ENCODE peak calls at places on chromosomes 2 and 18, in eight cellular contexts. One of them, this sample, is unnamed.

GRCh38 chr2:98727369-98727749 is 3.6 kb downstream of the MGAT4A start:
- DNase-seq in cardiac muscle cell: no peak
- DNase-seq in transverse colon: no peak
- DNase-seq in aorta: no peak
- DNase-seq in H9: no peak
- DNase-seq in CD8-positive, alpha-beta memory T cell: no peak
- DNase-seq in effector memory CD4-positive, alpha-beta T cell: no peak
- DNase-seq in brain microvascular endothelial cell: no peak
- DNase-seq in this sample: peak; percentile 21

GRCh38 chr2:17518212-17519154 is at the start of gene RAD51AP2:
- DNase-seq in H9: peak; percentile 94
- DNase-seq in aorta: peak; percentile 94
- DNase-seq in cardiac muscle cell: peak; percentile 90
- DNase-seq in effector memory CD4-positive, alpha-beta T cell: no peak
- DNase-seq in transverse colon: peak; percentile 81
- DNase-seq in CD8-positive, alpha-beta memory T cell: no peak
- DNase-seq in brain microvascular endothelial cell: peak; percentile 89
- DNase-seq in this sample: peak; percentile 89

GRCh38 chr2:11365096-11365856 is 20.8 kb upstream of the ROCK2 start:
- DNase-seq in cardiac muscle cell: no peak
- DNase-seq in effector memory CD4-positive, alpha-beta T cell: no peak
- DNase-seq in aorta: no peak
- DNase-seq in brain microvascular endothelial cell: no peak
- DNase-seq in transverse colon: no peak
- DNase-seq in CD8-positive, alpha-beta memory T cell: no peak
- DNase-seq in H9: no peak
- DNase-seq in this sample: no peak

GRCh38 chr2:62499430-62500060 is 6.5 kb downstream of the TMEM17 start:
- DNase-seq in cardiac muscle cell: no peak
- DNase-seq in brain microvascular endothelial cell: no peak
- DNase-seq in transverse colon: no peak
- DNase-seq in aorta: no peak
- DNase-seq in effector memory CD4-positive, alpha-beta T cell: no peak
- DNase-seq in CD8-positive, alpha-beta memory T cell: no peak
- DNase-seq in H9: no peak
- DNase-seq in this sample: no peak

GRCh38 chr18:35444636-35445035 is 53.1 kb downstream of the INO80C start:
- DNase-seq in brain microvascular endothelial cell: no peak
- DNase-seq in cardiac muscle cell: no peak
- DNase-seq in H9: no peak
- DNase-seq in aorta: no peak
- DNase-seq in effector memory CD4-positive, alpha-beta T cell: no peak
- DNase-seq in transverse colon: no peak
- DNase-seq in CD8-positive, alpha-beta memory T cell: no peak
- DNase-seq in this sample: no peak

GRCh38 chr18:48546411-48546810 is 7.6 kb downstream of the CTIF start:
- DNase-seq in aorta: peak; percentile 57
- DNase-seq in cardiac muscle cell: peak; percentile 78
- DNase-seq in CD8-positive, alpha-beta memory T cell: no peak
- DNase-seq in transverse colon: no peak
- DNase-seq in brain microvascular endothelial cell: peak; percentile 32
- DNase-seq in H9: no peak
- DNase-seq in effector memory CD4-positive, alpha-beta T cell: no peak
- DNase-seq in this sample: no peak

GRCh38 chr2:119029297-119029696 is 87.3 kb downstream of the MARCO start:
- DNase-seq in cardiac muscle cell: no peak
- DNase-seq in brain microvascular endothelial cell: no peak
- DNase-seq in CD8-positive, alpha-beta memory T cell: no peak
- DNase-seq in aorta: no peak
- DNase-seq in H9: peak; percentile 20
- DNase-seq in transverse colon: no peak
- DNase-seq in effector memory CD4-positive, alpha-beta T cell: no peak
- DNase-seq in this sample: no peak

GRCh38 chr18:3869848-3870247 is 419.9 kb downstream of the TGIF1 start:
- DNase-seq in cardiac muscle cell: peak; percentile 83
- DNase-seq in transverse colon: no peak
- DNase-seq in H9: no peak
- DNase-seq in effector memory CD4-positive, alpha-beta T cell: no peak
- DNase-seq in aorta: no peak
- DNase-seq in CD8-positive, alpha-beta memory T cell: no peak
- DNase-seq in brain microvascular endothelial cell: peak; percentile 2
- DNase-seq in this sample: no peak

GRCh38 chr18:48833701-48834394 is 116.9 kb downstream of the SMAD7 start:
- DNase-seq in effector memory CD4-positive, alpha-beta T cell: peak; percentile 52
- DNase-seq in CD8-positive, alpha-beta memory T cell: peak; percentile 43
- DNase-seq in cardiac muscle cell: peak; percentile 27
- DNase-seq in aorta: peak; percentile 44
- DNase-seq in brain microvascular endothelial cell: no peak
- DNase-seq in transverse colon: peak; percentile 61
- DNase-seq in H9: peak; percentile 23
- DNase-seq in this sample: no peak

GRCh38 chr18:79950440-79951341 is 762 bp downstream of the SLC66A2 start:
- DNase-seq in brain microvascular endothelial cell: no peak
- DNase-seq in effector memory CD4-positive, alpha-beta T cell: no peak
- DNase-seq in aorta: peak; percentile 85
- DNase-seq in transverse colon: peak; percentile 59
- DNase-seq in CD8-positive, alpha-beta memory T cell: no peak
- DNase-seq in cardiac muscle cell: peak; percentile 36
- DNase-seq in H9: peak; percentile 42
- DNase-seq in this sample: peak; percentile 31

GRCh38 chr2:24375349-24376087 is 15.2 kb upstream of the ITSN2 start:
- DNase-seq in CD8-positive, alpha-beta memory T cell: no peak
- DNase-seq in transverse colon: no peak
- DNase-seq in cardiac muscle cell: no peak
- DNase-seq in aorta: no peak
- DNase-seq in H9: no peak
- DNase-seq in brain microvascular endothelial cell: no peak
- DNase-seq in effector memory CD4-positive, alpha-beta T cell: no peak
- DNase-seq in this sample: no peak

GRCh38 chr2:37080674-37081073 is 3.5 kb downstream of the HEATR5B start:
- DNase-seq in effector memory CD4-positive, alpha-beta T cell: no peak
- DNase-seq in cardiac muscle cell: no peak
- DNase-seq in transverse colon: no peak
- DNase-seq in CD8-positive, alpha-beta memory T cell: no peak
- DNase-seq in aorta: no peak
- DNase-seq in H9: no peak
- DNase-seq in brain microvascular endothelial cell: no peak
- DNase-seq in this sample: no peak

GRCh38 chr2:200278694-200279316 is 27.7 kb upstream of the SPATS2L start:
- DNase-seq in transverse colon: no peak
- DNase-seq in aorta: no peak
- DNase-seq in CD8-positive, alpha-beta memory T cell: no peak
- DNase-seq in brain microvascular endothelial cell: no peak
- DNase-seq in effector memory CD4-positive, alpha-beta T cell: no peak
- DNase-seq in cardiac muscle cell: no peak
- DNase-seq in H9: no peak
- DNase-seq in this sample: no peak

GRCh38 chr2:23713352-23713751 is 213.6 kb downstream of the ATAD2B start:
- DNase-seq in effector memory CD4-positive, alpha-beta T cell: no peak
- DNase-seq in aorta: no peak
- DNase-seq in brain microvascular endothelial cell: no peak
- DNase-seq in H9: no peak
- DNase-seq in transverse colon: no peak
- DNase-seq in CD8-positive, alpha-beta memory T cell: no peak
- DNase-seq in cardiac muscle cell: peak; percentile 21
- DNase-seq in this sample: no peak

GRCh38 chr2:189899101-189899500 is 114.9 kb downstream of the PMS1 start:
- DNase-seq in aorta: no peak
- DNase-seq in cardiac muscle cell: no peak
- DNase-seq in transverse colon: no peak
- DNase-seq in H9: no peak
- DNase-seq in brain microvascular endothelial cell: no peak
- DNase-seq in CD8-positive, alpha-beta memory T cell: no peak
- DNase-seq in effector memory CD4-positive, alpha-beta T cell: no peak
- DNase-seq in this sample: no peak

GRCh38 chr2:170313636-170314348 is 135.8 kb downstream of the MYO3B start:
- DNase-seq in H9: no peak
- DNase-seq in cardiac muscle cell: no peak
- DNase-seq in brain microvascular endothelial cell: no peak
- DNase-seq in transverse colon: no peak
- DNase-seq in effector memory CD4-positive, alpha-beta T cell: no peak
- DNase-seq in aorta: no peak
- DNase-seq in CD8-positive, alpha-beta memory T cell: no peak
- DNase-seq in this sample: no peak

GRCh38 chr2:177478029-177478428 is 85.5 kb downstream of the AGPS start:
- DNase-seq in cardiac muscle cell: peak; percentile 58
- DNase-seq in aorta: no peak
- DNase-seq in brain microvascular endothelial cell: peak; percentile 24
- DNase-seq in effector memory CD4-positive, alpha-beta T cell: no peak
- DNase-seq in transverse colon: no peak
- DNase-seq in CD8-positive, alpha-beta memory T cell: no peak
- DNase-seq in H9: no peak
- DNase-seq in this sample: no peak

GRCh38 chr2:197209742-197210408 is 100.7 kb downstream of the ANKRD44 start:
- DNase-seq in brain microvascular endothelial cell: no peak
- DNase-seq in effector memory CD4-positive, alpha-beta T cell: peak; percentile 60
- DNase-seq in CD8-positive, alpha-beta memory T cell: peak; percentile 36
- DNase-seq in aorta: no peak
- DNase-seq in transverse colon: no peak
- DNase-seq in H9: no peak
- DNase-seq in cardiac muscle cell: peak; percentile 21
- DNase-seq in this sample: no peak

GRCh38 chr2:213159768-213160167 is 8.4 kb upstream of the IKZF2 start:
- DNase-seq in H9: no peak
- DNase-seq in CD8-positive, alpha-beta memory T cell: no peak
- DNase-seq in effector memory CD4-positive, alpha-beta T cell: no peak
- DNase-seq in cardiac muscle cell: no peak
- DNase-seq in aorta: no peak
- DNase-seq in transverse colon: no peak
- DNase-seq in brain microvascular endothelial cell: no peak
- DNase-seq in this sample: no peak

GRCh38 chr2:173982182-173982714 is 17.1 kb upstream of the SP3 start:
- DNase-seq in cardiac muscle cell: no peak
- DNase-seq in transverse colon: no peak
- DNase-seq in brain microvascular endothelial cell: no peak
- DNase-seq in effector memory CD4-positive, alpha-beta T cell: no peak
- DNase-seq in H9: no peak
- DNase-seq in CD8-positive, alpha-beta memory T cell: no peak
- DNase-seq in aorta: no peak
- DNase-seq in this sample: no peak

GRCh38 chr2:74007120-74007519 is 22.4 kb downstream of the TET3 start:
- DNase-seq in CD8-positive, alpha-beta memory T cell: no peak
- DNase-seq in cardiac muscle cell: no peak
- DNase-seq in brain microvascular endothelial cell: peak; percentile 26
- DNase-seq in effector memory CD4-positive, alpha-beta T cell: no peak
- DNase-seq in aorta: no peak
- DNase-seq in transverse colon: no peak
- DNase-seq in H9: no peak
- DNase-seq in this sample: no peak

GRCh38 chr2:74009577-74009976 is 24.9 kb downstream of the TET3 start:
- DNase-seq in CD8-positive, alpha-beta memory T cell: no peak
- DNase-seq in effector memory CD4-positive, alpha-beta T cell: no peak
- DNase-seq in aorta: no peak
- DNase-seq in transverse colon: no peak
- DNase-seq in brain microvascular endothelial cell: no peak
- DNase-seq in cardiac muscle cell: no peak
- DNase-seq in H9: no peak
- DNase-seq in this sample: no peak

GRCh38 chr2:74011246-74011645 is 26.5 kb downstream of the TET3 start:
- DNase-seq in brain microvascular endothelial cell: no peak
- DNase-seq in aorta: no peak
- DNase-seq in CD8-positive, alpha-beta memory T cell: no peak
- DNase-seq in cardiac muscle cell: no peak
- DNase-seq in H9: no peak
- DNase-seq in effector memory CD4-positive, alpha-beta T cell: no peak
- DNase-seq in transverse colon: no peak
- DNase-seq in this sample: no peak

GRCh38 chr2:74008761-74009395 is 24.2 kb downstream of the TET3 start:
- DNase-seq in effector memory CD4-positive, alpha-beta T cell: no peak
- DNase-seq in aorta: no peak
- DNase-seq in transverse colon: no peak
- DNase-seq in H9: no peak
- DNase-seq in CD8-positive, alpha-beta memory T cell: no peak
- DNase-seq in cardiac muscle cell: peak; percentile 45
- DNase-seq in brain microvascular endothelial cell: no peak
- DNase-seq in this sample: no peak

GRCh38 chr2:74010087-74010541 is 25.4 kb downstream of the TET3 start:
- DNase-seq in aorta: no peak
- DNase-seq in H9: no peak
- DNase-seq in cardiac muscle cell: peak; percentile 72
- DNase-seq in effector memory CD4-positive, alpha-beta T cell: no peak
- DNase-seq in brain microvascular endothelial cell: no peak
- DNase-seq in transverse colon: no peak
- DNase-seq in CD8-positive, alpha-beta memory T cell: no peak
- DNase-seq in this sample: peak; percentile 36
- H3K27ac ChIP-seq in aorta: no peak overlapping the region
- H3K27ac ChIP-seq in H9: no peak overlapping the region
- H3K27ac ChIP-seq in cardiac muscle cell: no peak overlapping the region
- H3K27ac ChIP-seq in effector memory CD4-positive, alpha-beta T cell: peak overlapping the region; percentile 23
- H3K27ac ChIP-seq in brain microvascular endothelial cell: no peak overlapping the region
- H3K27ac ChIP-seq in transverse colon: no peak overlapping the region
- H3K27ac ChIP-seq in CD8-positive, alpha-beta memory T cell: no peak overlapping the region
- H3K27ac ChIP-seq in this sample: no peak overlapping the region

GRCh38 chr2:207107120-207107519 is 58.6 kb downstream of the KLF7 start:
- DNase-seq in H9: no peak
- DNase-seq in CD8-positive, alpha-beta memory T cell: no peak
- DNase-seq in brain microvascular endothelial cell: no peak
- DNase-seq in effector memory CD4-positive, alpha-beta T cell: no peak
- DNase-seq in cardiac muscle cell: no peak
- DNase-seq in aorta: no peak
- DNase-seq in transverse colon: no peak
- DNase-seq in this sample: no peak
- H3K27ac ChIP-seq in H9: no peak overlapping the region
- H3K27ac ChIP-seq in CD8-positive, alpha-beta memory T cell: no peak overlapping the region
- H3K27ac ChIP-seq in brain microvascular endothelial cell: no peak overlapping the region
- H3K27ac ChIP-seq in effector memory CD4-positive, alpha-beta T cell: no peak overlapping the region
- H3K27ac ChIP-seq in cardiac muscle cell: no peak overlapping the region
- H3K27ac ChIP-seq in aorta: no peak overlapping the region
- H3K27ac ChIP-seq in transverse colon: no peak overlapping the region
- H3K27ac ChIP-seq in this sample: no peak overlapping the region

DNA sequence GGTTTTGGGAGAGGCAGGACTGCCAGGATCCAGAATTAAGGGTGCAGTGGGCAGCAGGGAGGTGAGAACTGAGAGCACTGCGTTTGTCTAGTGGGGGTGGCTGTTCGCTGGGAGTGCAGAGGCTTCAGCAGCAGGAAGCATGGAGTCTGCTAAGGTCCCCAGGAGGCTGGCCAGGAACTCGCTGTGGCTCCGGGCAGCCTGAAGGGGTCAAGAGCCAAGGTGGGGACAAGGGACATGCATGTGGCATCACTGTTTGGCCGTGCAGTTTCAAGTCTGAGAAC is 43.2 kb upstream of the SEMA4C start:
- DNase-seq in CD8-positive, alpha-beta memory T cell: no peak
- DNase-seq in H9: no peak
- DNase-seq in effector memory CD4-positive, alpha-beta T cell: no peak
- DNase-seq in aorta: no peak
- DNase-seq in brain microvascular endothelial cell: no peak
- DNase-seq in transverse colon: no peak
- DNase-seq in cardiac muscle cell: no peak
- DNase-seq in this sample: no peak
- H3K27ac ChIP-seq in CD8-positive, alpha-beta memory T cell: peak overlapping the region; percentile 57
- H3K27ac ChIP-seq in H9: no peak overlapping the region
- H3K27ac ChIP-seq in effector memory CD4-positive, alpha-beta T cell: peak overlapping the region; percentile 50
- H3K27ac ChIP-seq in aorta: no peak overlapping the region
- H3K27ac ChIP-seq in brain microvascular endothelial cell: no peak overlapping the region
- H3K27ac ChIP-seq in transverse colon: no peak overlapping the region
- H3K27ac ChIP-seq in cardiac muscle cell: no peak overlapping the region
- H3K27ac ChIP-seq in this sample: no peak overlapping the region

GRCh38 chr2:233285921-233286320 is 21.7 kb upstream of the SAG start:
- DNase-seq in effector memory CD4-positive, alpha-beta T cell: no peak
- DNase-seq in cardiac muscle cell: no peak
- DNase-seq in brain microvascular endothelial cell: peak; percentile 2
- DNase-seq in aorta: no peak
- DNase-seq in transverse colon: no peak
- DNase-seq in CD8-positive, alpha-beta memory T cell: no peak
- DNase-seq in H9: no peak
- DNase-seq in this sample: no peak
- H3K27ac ChIP-seq in effector memory CD4-positive, alpha-beta T cell: no peak overlapping the region
- H3K27ac ChIP-seq in cardiac muscle cell: no peak overlapping the region
- H3K27ac ChIP-seq in brain microvascular endothelial cell: no peak overlapping the region
- H3K27ac ChIP-seq in aorta: no peak overlapping the region
- H3K27ac ChIP-seq in transverse colon: no peak overlapping the region
- H3K27ac ChIP-seq in CD8-positive, alpha-beta memory T cell: no peak overlapping the region
- H3K27ac ChIP-seq in H9: no peak overlapping the region
- H3K27ac ChIP-seq in this sample: no peak overlapping the region